ENCODE peak calls at places on chromosomes 7 and 10, in nine cellular contexts. V is cardiac fibroblast; R is H9; Y is CD8-positive, alpha-beta memory T cell; W is stimulated activated CD8-positive, alpha-beta memory T cell treated with anti-CD3 and anti-CD28 coated beads, Interleukin-15, amount 100 ng/mL, for 1 hour; D is nephron progenitor cell; I is iPS DF 6.9; X is ACHN; P is dorsolateral prefrontal cortex. K is an unnamed sample.

GRCh38 chr7:18345641-18346234 is 149.8 kb upstream of the HDAC9 start:
- DNase-seq in I (peak), P (peak), X (peak), V (peak), W (no peak), D (peak), R (peak), Y (peak), K (no peak)

GRCh38 chr7:80335473-80336232 is 176.2 kb downstream of the GNAT3 start:
- DNase-seq in X (no peak), V (no peak), Y (no peak), D (no peak), R (no peak), W (no peak), P (no peak), I (no peak), K (no peak)

GRCh38 chr10:123287594-123288247 is 133.5 kb downstream of the BUB3 start:
- DNase-seq in Y (no peak), X (peak), D (no peak), R (no peak), W (no peak), P (no peak), V (peak), I (no peak), K (no peak)

GRCh38 chr7:113414636-113415035 is 296.3 kb upstream of the SMIM30 start:
- DNase-seq in D (no peak), I (no peak), P (no peak), R (no peak), W (no peak), Y (no peak), V (no peak), X (no peak), K (no peak)

GRCh38 chr7:88344271-88344670 is 37.6 kb upstream of the STEAP4 start:
- DNase-seq in R (no peak), Y (no peak), V (no peak), D (no peak), P (no peak), I (no peak), X (no peak), W (no peak), K (no peak)

GRCh38 chr7:1806354-1806753 is 136.3 kb downstream of the ELFN1 start:
- DNase-seq in R (no peak), Y (no peak), D (no peak), I (no peak), X (no peak), P (no peak), W (no peak), V (no peak), K (no peak)

GRCh38 chr7:84108787-84109186 is 85.8 kb downstream of the SEMA3A start:
- DNase-seq in W (no peak), V (no peak), X (no peak), D (no peak), I (no peak), P (no peak), Y (no peak), R (no peak), K (no peak)

GRCh38 chr10:9608592-9608991 is 1409.1 kb upstream of the CELF2 start:
- DNase-seq in W (no peak), P (no peak), Y (no peak), I (no peak), R (no peak), D (no peak), X (peak), V (peak), K (no peak)

GRCh38 chr7:93238748-93239147 is 6.6 kb downstream of the VPS50 start:
- DNase-seq in R (no peak), D (no peak), P (no peak), X (no peak), I (no peak), W (no peak), Y (no peak), V (no peak), K (no peak)

GRCh38 chr10:29469481-29470354 is 165.1 kb downstream of the SVIL start:
- DNase-seq in W (no peak), D (no peak), I (no peak), R (no peak), P (no peak), Y (no peak), X (no peak), V (no peak), K (no peak)

GRCh38 chr10:15043674-15044073 is at the start of gene OLAH:
- DNase-seq in W (no peak), V (peak), D (no peak), X (no peak), R (no peak), Y (no peak), I (no peak), P (no peak), K (no peak)

GRCh38 chr10:13221572-13221971 is 12.6 kb downstream of the UCMA start:
- DNase-seq in P (no peak), W (no peak), I (no peak), Y (no peak), D (no peak), X (peak), V (no peak), R (no peak), K (no peak)

GRCh38 chr7:130850960-130851359 is 117.0 kb upstream of the KLF14 start:
- DNase-seq in Y (no peak), X (no peak), V (peak), R (no peak), D (no peak), W (no peak), P (no peak), I (no peak), K (no peak)

GRCh38 chr7:89456556-89456955 is 661.0 kb upstream of the TEX47 start:
- DNase-seq in D (no peak), X (no peak), R (no peak), I (no peak), P (no peak), V (no peak), Y (no peak), W (no peak), K (no peak)

GRCh38 chr10:61998937-61999336 is 97.4 kb downstream of the ARID5B start:
- DNase-seq in V (no peak), R (no peak), X (no peak), I (no peak), Y (no peak), P (no peak), D (no peak), W (no peak), K (no peak)

GRCh38 chr7:1669486-1669951 is 558 bp upstream of the ELFN1 start:
- DNase-seq in P (peak), X (no peak), R (no peak), D (no peak), I (no peak), W (no peak), Y (no peak), V (no peak), K (no peak)

GRCh38 chr7:13880789-13881188 is 108.7 kb downstream of the ETV1 start:
- DNase-seq in R (no peak), X (no peak), W (no peak), Y (no peak), P (no peak), V (peak), I (no peak), D (no peak), K (no peak)

GRCh38 chr10:35783305-35783838 is 141.3 kb upstream of the FZD8 start:
- DNase-seq in W (no peak), Y (no peak), X (no peak), V (peak), D (no peak), I (no peak), R (no peak), P (no peak), K (no peak)

GRCh38 chr10:82402901-82403300 is 527.9 kb downstream of the NRG3 start:
- DNase-seq in Y (no peak), R (no peak), I (no peak), V (peak), P (no peak), X (no peak), W (no peak), D (no peak), K (no peak)

GRCh38 chr7:24714676-24715010 is 42.6 kb downstream of the GSDME start:
- DNase-seq in R (no peak), V (no peak), D (no peak), X (no peak), W (no peak), Y (no peak), I (no peak), P (no peak), K (no peak)

GRCh38 chr10:32618482-32618881 is 172.5 kb downstream of the CCDC7 start:
- DNase-seq in W (no peak), P (no peak), D (no peak), I (no peak), V (no peak), Y (no peak), R (no peak), X (no peak), K (no peak)

GRCh38 chr7:99642099-99642498 is 25.4 kb downstream of the ZSCAN25 start:
- DNase-seq in I (no peak), R (no peak), X (no peak), D (no peak), W (no peak), Y (no peak), V (no peak), P (no peak), K (no peak)

GRCh38 chr7:133528796-133529195 is 275.9 kb downstream of the EXOC4 start:
- DNase-seq in V (no peak), I (no peak), X (no peak), Y (no peak), P (no peak), R (no peak), W (no peak), D (no peak), K (no peak)

GRCh38 chr7:45001138-45001694 is 1.2 kb downstream of the CCM2 start:
- DNase-seq in P (no peak), V (peak), I (no peak), Y (peak), D (no peak), X (peak), R (peak), W (no peak), K (no peak)

GRCh38 chr10:133403359-133403758 is 9.4 kb downstream of the MTG1 start:
- DNase-seq in X (no peak), R (no peak), Y (no peak), D (no peak), V (no peak), P (no peak), W (no peak), I (no peak), K (no peak)

GRCh38 chr7:33392143-33392542 is 262.8 kb downstream of the BBS9 start:
- DNase-seq in V (no peak), D (no peak), X (no peak), W (no peak), Y (no peak), R (no peak), P (no peak), I (no peak), K (no peak)

GRCh38 chr10:116787893-116788665 is 45.7 kb upstream of the HSPA12A start:
- DNase-seq in V (peak), W (peak), P (peak), I (peak), Y (peak), X (peak), R (peak), D (peak), K (peak)

GRCh38 chr10:12938271-12938670 is 63.2 kb downstream of the CCDC3 start:
- DNase-seq in D (no peak), I (no peak), Y (no peak), P (no peak), W (no peak), V (no peak), R (no peak), X (no peak), K (no peak)

GRCh38 chr7:159094030-159094740 is 50.5 kb downstream of the VIPR2 start:
- DNase-seq in Y (no peak), P (no peak), I (no peak), X (no peak), D (no peak), R (peak), V (no peak), W (no peak), K (no peak)

K was measured in amygdala.